ENCODE peak calls at places on chromosomes 3 and 15, in five cellular contexts. E is GM12878, B is HepG2, H is K562, M is H1. O is an unnamed sample.

GRCh38 chr3:111595239-111595638 is at the start of gene ZBED2:
- DNase-seq in B (no peak), E (no peak), H (no peak), M (no peak), O (no peak)

GRCh38 chr3:20480771-20481170 is 294.8 kb upstream of the SGO1 start:
- DNase-seq in B (no peak), M (no peak), E (no peak), H (no peak), O (no peak)

GRCh38 chr3:18215639-18216038 is 209.5 kb downstream of the SATB1 start:
- DNase-seq in M (no peak), E (no peak), H (no peak), B (no peak), O (no peak)

GRCh38 chr3:159929181-159929893 is 59.3 kb upstream of the IL12A start:
- DNase-seq in E (no peak), B (peak), M (no peak), H (no peak), O (no peak)

GRCh38 chr3:78287085-78287484 is 1247.2 kb downstream of the ROBO2 start:
- DNase-seq in M (no peak), E (no peak), H (no peak), B (no peak), O (no peak)

GRCh38 chr15:85730001-85730820 is 64.5 kb downstream of the KLHL25 start:
- DNase-seq in E (no peak), H (peak), M (no peak), B (peak), O (peak)

GRCh38 chr15:67836477-67836876 is 3.4 kb downstream of the RNU6-1 start:
- DNase-seq in M (peak), H (peak), E (no peak), B (no peak), O (no peak)

GRCh38 chr3:99999541-99999940 is 114.8 kb downstream of the FILIP1L start:
- DNase-seq in M (no peak), E (no peak), B (no peak), H (no peak), O (no peak)

GRCh38 chr3:140277886-140278285 is 342.9 kb downstream of the CLSTN2 start:
- DNase-seq in H (no peak), M (no peak), B (no peak), E (no peak), O (no peak)

GRCh38 chr15:64229129-64229724 is 66.4 kb upstream of the PPIB start:
- DNase-seq in H (no peak), E (no peak), B (no peak), M (no peak), O (no peak)

GRCh38 chr15:64222573-64223361 is 59.9 kb upstream of the PPIB start:
- DNase-seq in E (no peak), B (no peak), H (no peak), M (no peak), O (no peak)

GRCh38 chr15:64224508-64224907 is 61.7 kb upstream of the PPIB start:
- DNase-seq in B (peak), H (no peak), E (no peak), M (no peak), O (no peak)

DNA sequence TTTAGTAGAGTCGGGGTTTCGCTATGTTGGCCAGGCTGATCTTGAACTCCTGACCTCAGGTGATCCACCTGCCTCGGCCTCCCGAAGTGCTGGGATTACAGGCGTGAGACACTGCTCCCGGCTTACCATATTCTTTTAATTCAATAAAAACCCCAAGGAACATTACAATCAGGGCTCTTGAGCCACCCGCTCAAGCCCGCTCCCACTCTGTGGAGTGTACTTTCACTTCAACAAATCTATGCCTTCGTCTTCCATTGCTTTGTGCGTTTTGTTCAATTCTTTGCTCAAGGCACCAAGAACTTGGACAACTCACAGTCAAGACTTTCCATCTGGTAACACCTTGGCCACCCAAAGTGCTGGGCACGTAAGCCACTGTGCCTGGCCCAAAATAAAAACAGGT is 63.0 kb upstream of the PPIB start:
- DNase-seq in B (no peak), M (no peak), E (no peak), H (no peak), O (no peak)
- TF ChIP-seq CTCF in B (no peak), M (no peak), E (no peak), H (no peak), O (no peak)

GRCh38 chr3:110243081-110243480 is 828.5 kb upstream of the NECTIN3 start:
- DNase-seq in H (no peak), E (no peak), M (no peak), B (no peak), O (no peak)
- TF ChIP-seq SRF in H (no peak), E (no peak), M (no peak), B (no peak), O (no peak)

GRCh38 chr15:35293353-35294130 is 208.4 kb upstream of the NANOGP8 start:
- DNase-seq in E (no peak), H (peak), B (peak), M (no peak), O (peak)
- TF ChIP-seq CTCF in E (no peak), H (peak), B (peak), M (peak), O (peak)

GRCh38 chr3:132652640-132653270 is 6.9 kb downstream of the ACAD11 start:
- DNase-seq in E (no peak), B (no peak), H (no peak), M (no peak), O (no peak)
- TF ChIP-seq SRF in E (no peak), B (no peak), H (no peak), M (no peak), O (no peak)

GRCh38 chr3:50675179-50676030 is 678 bp downstream of the DOCK3 start:
- DNase-seq in B (no peak), E (no peak), M (peak), H (peak), O (no peak)
- TF ChIP-seq CTCF in B (peak), E (peak), M (peak), H (no peak), O (peak)

DNA sequence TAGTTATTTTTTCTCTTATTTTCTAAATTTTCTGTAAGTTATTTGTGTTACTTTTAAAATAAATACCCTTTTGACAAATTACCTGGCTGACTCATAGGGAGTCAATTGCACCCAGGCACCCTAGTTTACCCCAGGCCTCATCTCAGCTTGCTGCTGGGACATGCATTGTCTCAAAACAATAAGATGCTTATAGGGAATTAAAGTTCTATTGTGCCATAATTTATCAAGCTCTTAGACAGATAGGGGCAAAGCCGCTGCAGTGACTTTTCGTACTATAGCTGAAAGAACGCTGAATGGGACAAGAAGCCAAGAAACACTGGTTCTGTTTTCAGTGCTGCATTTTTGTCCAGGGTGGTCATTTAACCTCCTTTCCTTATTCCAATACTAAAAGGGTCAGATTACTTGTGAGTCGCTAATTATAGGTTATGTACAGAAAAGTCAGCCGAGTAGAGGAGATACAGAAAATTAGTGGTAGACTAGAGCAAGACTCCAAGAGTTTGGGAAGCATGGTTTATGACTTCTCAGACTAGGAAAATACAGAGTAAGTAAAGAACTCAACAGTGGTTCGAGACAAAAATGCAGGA is 50.3 kb downstream of the EXD1 start:
- DNase-seq in M (no peak), H (no peak), B (no peak), E (no peak), O (no peak)
- TF ChIP-seq SRF in M (no peak), H (no peak), B (no peak), E (no peak), O (no peak)

GRCh38 chr15:95682129-95682528 is 648.4 kb upstream of the NR2F2 start:
- DNase-seq in B (no peak), E (no peak), M (no peak), H (no peak), O (no peak)

GRCh38 chr15:95679847-95680582 is 650.5 kb upstream of the NR2F2 start:
- DNase-seq in M (no peak), H (no peak), B (no peak), E (no peak), O (no peak)

GRCh38 chr15:95680693-95681092 is 649.8 kb upstream of the NR2F2 start:
- DNase-seq in E (no peak), M (no peak), H (no peak), B (no peak), O (no peak)

GRCh38 chr15:95674031-95674430 is 656.5 kb upstream of the NR2F2 start:
- DNase-seq in H (no peak), E (no peak), M (no peak), B (no peak), O (no peak)

DNA sequence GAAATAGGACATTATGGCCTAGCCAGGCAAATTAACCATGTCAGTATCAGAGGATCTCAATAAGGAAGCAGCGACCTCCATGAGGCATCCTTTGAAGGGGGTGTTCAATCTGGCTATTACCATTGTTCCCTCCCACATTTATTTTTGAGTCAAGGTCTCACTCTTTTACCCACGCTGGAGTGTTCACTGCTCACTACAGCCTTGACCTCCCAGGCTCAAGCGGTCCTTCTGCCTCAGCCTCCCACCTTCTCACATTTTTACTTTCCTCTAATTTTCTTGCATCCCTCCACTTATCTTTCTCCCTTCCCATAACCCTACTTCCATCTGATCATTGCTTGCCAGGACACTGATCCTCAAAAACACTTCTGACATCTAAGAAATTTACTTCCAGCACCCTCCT is 654.0 kb upstream of the NR2F2 start:
- DNase-seq in E (no peak), H (no peak), B (no peak), M (no peak), O (no peak)
- TF ChIP-seq CTCF in E (no peak), H (no peak), B (no peak), M (no peak), O (no peak)

DNA sequence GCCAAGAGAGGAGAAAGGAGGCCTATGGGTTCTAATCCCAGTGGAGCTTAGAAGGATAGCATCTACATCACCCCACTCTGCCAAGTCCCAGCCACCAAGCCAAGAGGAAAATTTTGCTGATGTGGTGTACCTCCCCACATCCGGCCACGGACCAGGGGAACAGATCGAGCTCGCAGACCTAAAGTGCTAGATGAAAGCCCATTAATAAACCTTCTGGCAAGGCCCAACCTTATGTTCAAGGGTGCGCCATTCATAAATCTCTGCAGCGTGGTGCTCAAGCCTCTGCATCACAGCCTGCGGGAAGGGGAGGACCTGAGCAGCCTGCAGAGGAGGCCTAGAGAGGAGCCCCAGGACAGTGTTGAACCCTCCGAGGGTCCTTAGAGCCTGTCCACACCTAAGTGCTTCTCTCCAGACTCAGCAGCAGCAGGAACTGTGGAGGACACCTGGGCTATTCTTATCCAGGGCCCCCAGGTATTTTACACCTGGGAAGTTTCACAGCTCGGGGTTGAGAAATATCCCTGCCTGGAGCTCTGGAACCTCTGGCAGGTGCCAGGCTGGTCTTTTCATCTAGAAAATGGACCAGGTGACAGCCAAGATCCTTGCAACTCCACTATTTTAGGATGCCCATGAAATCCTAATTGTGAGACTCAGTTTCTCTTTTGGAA is 68.0 kb downstream of the MRPL46 start:
- DNase-seq in B (no peak), M (no peak), H (no peak), E (no peak), O (no peak)
- TF ChIP-seq SRF in B (no peak), M (no peak), H (no peak), E (no peak), O (no peak)

O was measured in HCT116.